ENCODE peak calls at places on chromosomes 11 and 22, in four cellular contexts. V, L, Y and K are unnamed samples.

GRCh38 chr11:35927730-35928129 is 16.1 kb upstream of the LDLRAD3 start:
- DNase-seq in V (no peak), L (peak; percentile 38), Y (no peak), K (no peak)

GRCh38 chr22:50138988-50139387 is 31.5 kb upstream of the PANX2 start:
- DNase-seq in V (no peak), L (no peak), Y (no peak), K (no peak)

GRCh38 chr11:31641477-31642062 is 132.0 kb downstream of the ELP4 start:
- DNase-seq in V (peak; percentile 38), L (peak; percentile 36), Y (peak; percentile 49), K (peak; percentile 64)

GRCh38 chr11:795638-796564 is 2.2 kb downstream of the SLC25A22 start:
- DNase-seq in V (no peak), L (peak; percentile 89), Y (no peak), K (no peak)

GRCh38 chr11:63564785-63565350 is 1.7 kb upstream of the PLAAT2 start:
- DNase-seq in V (no peak), L (no peak), Y (no peak), K (no peak)

GRCh38 chr11:99739464-99740089 is 718.8 kb downstream of the CNTN5 start:
- DNase-seq in V (peak; percentile 56), L (peak; percentile 40), Y (no peak), K (peak; percentile 57)

GRCh38 chr22:29901354-29901753 is 18.4 kb downstream of the MTMR3 start:
- DNase-seq in V (no peak), L (no peak), Y (no peak), K (no peak)

GRCh38 chr11:13826505-13827278 is 135.8 kb upstream of the SPON1 start:
- DNase-seq in V (no peak), L (no peak), Y (no peak), K (no peak)

GRCh38 chr22:24580276-24580675 is 12.6 kb downstream of the LRRC75B start:
- DNase-seq in V (no peak), L (peak; percentile 93), Y (no peak), K (no peak)

GRCh38 chr22:17606472-17606871 is 22.1 kb downstream of the ATP6V1E1 start:
- DNase-seq in V (no peak), L (peak; percentile 65), Y (no peak), K (no peak)

GRCh38 chr11:65859812-65860277 is 388 bp upstream of the MUS81 start:
- DNase-seq in V (no peak), L (no peak), Y (no peak), K (no peak)
- H3K4ac ChIP-seq in V (no peak overlapping the region), L (peak overlapping the region; percentile 98), Y (peak overlapping the region; percentile 61), K (peak overlapping the region; percentile 85)

DNA sequence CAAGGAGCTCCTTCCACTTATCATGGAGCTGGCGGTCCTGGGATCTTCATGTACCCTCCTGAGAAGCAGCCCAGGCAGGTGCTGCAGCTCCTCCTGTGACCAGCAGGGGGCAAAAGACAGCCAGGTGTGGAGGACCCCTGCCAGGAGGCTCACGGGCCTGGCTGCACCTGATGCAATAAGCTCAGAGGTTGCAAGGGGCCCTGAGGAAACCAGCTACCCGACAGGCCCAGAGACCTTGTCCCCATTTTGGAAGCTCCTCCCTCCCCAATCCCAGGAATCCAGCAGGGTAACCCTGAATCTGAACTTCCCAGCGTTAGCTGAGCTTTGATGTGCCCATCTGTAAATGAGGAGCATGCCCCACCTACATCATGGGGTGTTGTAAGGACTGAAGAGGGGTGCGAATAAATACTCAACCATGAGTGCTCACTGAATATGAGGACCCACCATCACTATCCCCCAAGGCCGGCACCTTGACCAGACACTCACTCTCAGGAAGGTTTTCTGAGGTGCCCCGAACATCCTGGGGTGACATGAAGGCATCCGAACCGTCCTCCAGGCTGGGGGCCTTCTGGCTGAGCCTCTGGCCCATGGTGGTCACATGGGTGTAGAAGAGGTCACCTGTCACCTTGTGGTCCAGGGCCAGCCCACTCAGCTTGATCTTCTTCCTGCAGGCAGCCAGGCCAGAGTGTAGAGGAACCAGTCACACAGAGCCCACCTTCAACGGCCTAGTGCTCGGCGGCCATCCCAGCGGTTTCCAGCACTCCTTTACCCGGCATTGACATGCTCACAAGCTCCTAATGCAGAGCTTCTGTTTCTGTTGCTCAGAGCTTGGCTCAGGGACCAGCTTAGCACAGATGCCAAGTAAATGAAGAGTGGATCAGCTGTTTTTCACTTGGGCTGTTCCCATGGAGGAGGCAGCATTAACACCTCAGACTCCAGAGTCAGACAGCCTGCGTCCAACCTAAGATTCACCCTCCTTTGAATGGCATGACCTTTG is 21.7 kb downstream of the SLC43A1 start:
- DNase-seq in V (peak; percentile 48), L (peak; percentile 17), Y (peak; percentile 94), K (peak; percentile 95)
- H3K4ac ChIP-seq in V (no peak overlapping the region), L (no peak overlapping the region), Y (peak overlapping the region; percentile 55), K (peak overlapping the region; percentile 93)

DNA sequence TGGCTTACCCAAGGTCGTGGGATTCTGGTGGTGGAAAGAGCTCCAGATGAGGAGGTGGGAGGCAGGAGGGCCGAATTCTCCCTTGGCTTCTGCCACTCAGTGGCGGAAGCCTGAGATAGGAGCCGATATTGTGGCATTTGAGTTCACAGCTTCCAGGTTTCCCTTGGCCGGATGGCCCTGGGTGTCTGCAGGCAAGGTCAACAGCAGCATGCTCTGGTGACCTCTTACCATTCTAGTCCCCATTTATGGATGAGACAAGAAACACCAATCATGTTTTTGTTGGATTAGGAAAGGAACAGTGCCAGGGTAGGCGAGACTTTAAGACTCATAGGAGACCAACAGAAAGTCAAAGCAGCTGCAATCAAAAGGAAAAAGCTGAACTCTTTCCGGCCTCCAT is 89.7 kb downstream of the GRAMD1B start:
- DNase-seq in V (no peak), L (no peak), Y (no peak), K (no peak)
- H3K4ac ChIP-seq in V (no peak overlapping the region), L (no peak overlapping the region), Y (no peak overlapping the region), K (no peak overlapping the region)

GRCh38 chr11:60916669-60917206 is 2.8 kb downstream of the TMEM109 start:
- DNase-seq in V (no peak), L (no peak), Y (no peak), K (peak; percentile 12)

GRCh38 chr11:60913793-60914619 is at the start of gene TMEM109:
- DNase-seq in V (peak; percentile 93), L (peak; percentile 86), Y (peak; percentile 90), K (peak; percentile 95)

GRCh38 chr11:60912851-60913550 is 957 bp upstream of the TMEM109 start:
- DNase-seq in V (no peak), L (no peak), Y (no peak), K (no peak)

GRCh38 chr11:60915250-60915914 is 1.4 kb downstream of the TMEM109 start:
- DNase-seq in V (peak; percentile 77), L (peak; percentile 50), Y (peak; percentile 77), K (peak; percentile 86)

DNA sequence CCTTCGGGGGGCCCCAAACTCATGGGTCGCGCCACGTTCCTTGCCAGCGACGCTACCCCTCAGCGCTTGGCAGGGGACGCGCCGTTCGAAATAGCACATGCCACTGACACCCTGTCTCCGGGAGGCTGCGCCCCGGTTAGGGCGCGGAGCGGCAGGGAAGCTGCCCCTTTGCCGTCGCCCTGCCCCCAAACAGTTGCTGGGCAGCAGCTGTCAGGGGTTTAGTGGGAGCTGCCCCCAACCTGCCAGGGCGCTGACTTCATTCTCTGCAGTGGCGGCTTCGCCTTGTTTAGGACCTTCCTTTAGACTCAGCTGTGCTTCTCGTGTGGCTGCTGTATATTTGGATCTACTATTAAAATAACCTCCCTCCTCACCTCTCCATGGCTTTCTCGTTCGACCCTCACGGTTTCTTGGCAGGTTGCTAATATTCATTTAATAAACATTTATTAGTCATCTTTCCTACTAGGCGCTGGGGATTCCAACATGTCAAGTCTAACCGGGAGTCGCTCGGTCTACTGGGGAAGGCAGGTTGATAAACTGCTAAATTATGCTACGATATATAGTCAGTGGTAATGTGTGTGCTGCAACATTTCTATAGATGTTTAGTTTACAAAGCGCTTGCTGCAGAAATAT is 777 bp downstream of the TMEM109 start:
- DNase-seq in V (no peak), L (peak; percentile 34), Y (peak; percentile 35), K (peak; percentile 35)
- H3K4ac ChIP-seq in V (no peak overlapping the region), L (peak overlapping the region; percentile 74), Y (no peak overlapping the region), K (no peak overlapping the region)

GRCh38 chr11:65113361-65113756 is 1.7 kb downstream of the TM7SF2 start:
- DNase-seq in V (no peak), L (no peak), Y (no peak), K (no peak)

GRCh38 chr11:65111537-65112225 is at the start of gene TM7SF2:
- DNase-seq in V (peak; percentile 93), L (peak; percentile 86), Y (peak; percentile 97), K (peak; percentile 97)

GRCh38 chr11:65111159-65111536 is 524 bp upstream of the TM7SF2 start:
- DNase-seq in V (no peak), L (no peak), Y (no peak), K (no peak)

GRCh38 chr11:65112551-65113360 is 1.1 kb downstream of the TM7SF2 start:
- DNase-seq in V (no peak), L (peak; percentile 27), Y (peak; percentile 69), K (peak; percentile 65)

DNA sequence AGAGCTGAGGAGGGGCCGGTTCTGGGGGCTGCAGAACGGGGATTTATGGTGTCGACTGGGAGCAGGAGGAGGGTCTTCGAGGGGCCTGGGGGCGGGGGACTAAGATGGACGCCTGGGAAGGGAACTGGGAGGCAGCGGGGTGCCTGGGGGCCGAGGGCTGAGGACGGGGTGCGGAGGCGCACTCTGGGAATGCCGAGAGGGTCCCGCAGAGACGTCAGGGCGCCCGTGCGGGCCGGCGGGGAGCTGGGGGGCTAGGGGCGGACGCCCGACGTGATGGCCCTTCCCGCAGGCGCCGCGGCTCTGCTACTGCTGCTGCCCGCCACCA is 516 bp downstream of the TM7SF2 start:
- DNase-seq in V (no peak), L (no peak), Y (peak; percentile 55), K (no peak)
- H3K4ac ChIP-seq in V (no peak overlapping the region), L (no peak overlapping the region), Y (no peak overlapping the region), K (peak overlapping the region; percentile 49)

GRCh38 chr22:45505991-45506743 is 3.5 kb downstream of the FBLN1 start:
- DNase-seq in V (no peak), L (no peak), Y (no peak), K (no peak)

GRCh38 chr22:45507798-45508197 is 5.1 kb downstream of the FBLN1 start:
- DNase-seq in V (no peak), L (no peak), Y (no peak), K (no peak)

GRCh38 chr22:45504703-45505341 is 2.1 kb downstream of the FBLN1 start:
- DNase-seq in V (peak; percentile 83), L (peak; percentile 37), Y (no peak), K (peak; percentile 79)

GRCh38 chr22:45508814-45509213 is 6.1 kb downstream of the FBLN1 start:
- DNase-seq in V (no peak), L (no peak), Y (no peak), K (no peak)

GRCh38 chr22:45506961-45507360 is 4.3 kb downstream of the FBLN1 start:
- DNase-seq in V (no peak), L (no peak), Y (no peak), K (no peak)
- H3K4ac ChIP-seq in V (no peak overlapping the region), L (no peak overlapping the region), Y (no peak overlapping the region), K (no peak overlapping the region)

DNA sequence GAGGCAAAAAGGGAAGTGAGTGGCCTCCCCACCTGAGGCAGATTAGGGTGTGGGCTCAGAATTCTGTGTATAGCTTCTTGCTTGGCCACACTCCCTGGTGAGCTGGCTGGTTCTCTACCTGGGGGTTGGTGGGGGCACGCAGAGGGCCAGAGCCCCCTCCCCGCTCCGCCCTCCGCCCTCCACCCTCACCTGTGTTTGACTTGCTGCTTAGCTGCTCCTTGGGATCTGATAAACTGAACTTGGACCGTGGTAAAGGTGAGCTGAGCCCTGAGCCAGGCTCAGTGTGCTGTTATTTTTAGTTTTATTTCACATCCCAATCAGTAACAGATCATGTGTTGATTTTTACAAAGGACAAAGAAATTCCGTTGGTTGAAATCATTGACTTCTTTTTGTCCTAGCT is 1.9 kb downstream of the OVOL1 start:
- DNase-seq in V (no peak), L (no peak), Y (peak; percentile 27), K (no peak)
- H3K4ac ChIP-seq in V (no peak overlapping the region), L (no peak overlapping the region), Y (no peak overlapping the region), K (no peak overlapping the region)